ENCODE peak calls at places on chromosomes 4 and X, in eight cellular contexts. K, S, A, L, J, F, U and B are unnamed samples.

GRCh38 chrX:1119275-1119674 is 93.2 kb downstream of the CRLF2 start:
- DNase-seq in A (no peak), U (no peak), J (no peak), S (no peak), L (no peak), F (no peak), K (no peak), B (no peak)

GRCh38 chr4:13481569-13481968 is 2.6 kb downstream of the RAB28 start:
- DNase-seq in A (no peak), U (no peak), K (no peak), S (no peak), F (no peak), L (peak; percentile 70), J (no peak), B (peak; percentile 45)

GRCh38 chr4:11424000-11424399 is 4.7 kb downstream of the HS3ST1 start:
- DNase-seq in S (peak; percentile 47), L (peak; percentile 6), A (no peak), J (peak; percentile 52), F (peak; percentile 29), K (no peak), U (peak; percentile 34), B (no peak)

GRCh38 chrX:39599339-39599738 is 498.4 kb downstream of the BCOR start:
- DNase-seq in J (no peak), U (no peak), A (no peak), K (no peak), L (no peak), F (no peak), S (no peak), B (no peak)

GRCh38 chr4:29243054-29243453 is 1477.1 kb upstream of the PCDH7 start:
- DNase-seq in F (no peak), A (no peak), L (no peak), J (no peak), K (no peak), U (no peak), S (no peak), B (no peak)

GRCh38 chr4:120921456-120922389 is 803 bp downstream of the PRDM5 start:
- DNase-seq in L (peak; percentile 84), S (peak; percentile 74), F (peak; percentile 80), K (peak; percentile 88), U (peak; percentile 52), A (peak; percentile 71), J (peak; percentile 52), B (peak; percentile 77)

GRCh38 chr4:65893957-65894755 is 223.9 kb upstream of the EPHA5 start:
- DNase-seq in A (no peak), U (no peak), J (no peak), L (peak; percentile 1), K (no peak), F (no peak), S (no peak), B (no peak)

GRCh38 chr4:152436384-152436783 is 99.5 kb downstream of the FBXW7 start:
- DNase-seq in L (no peak), A (no peak), F (no peak), U (no peak), K (no peak), J (peak; percentile 14), S (no peak), B (no peak)

GRCh38 chrX:40158036-40158706 is 60.4 kb upstream of the BCOR start:
- DNase-seq in A (peak; percentile 79), S (peak; percentile 23), J (peak; percentile 65), F (no peak), K (peak; percentile 75), U (peak; percentile 22), L (peak; percentile 62), B (peak; percentile 30)